ENCODE peak calls at places on chromosomes 5 and 9, in four cellular contexts. R, T, M and P are unnamed samples. For H3K27me3, the result is how much of the 10 kb centered on the place peaks cover.

GRCh38 chr5:169814522-169814921 is 165.8 kb downstream of the INSYN2B start:
- DNase-seq in M (no peak), T (no peak), R (no peak), P (no peak)

GRCh38 chr9:21687351-21687750 is 115.1 kb upstream of the MTAP start:
- DNase-seq in T (no peak), M (no peak), R (no peak), P (no peak)

GRCh38 chr5:64840958-64841357 is 72.2 kb downstream of the CWC27 start:
- DNase-seq in M (no peak), T (no peak), R (no peak), P (no peak)

GRCh38 chr5:53246042-53246836 is 136.7 kb upstream of the MOCS2 start:
- DNase-seq in T (no peak), R (no peak), M (no peak), P (no peak)

GRCh38 chr9:120326076-120326693 is 253.8 kb downstream of the CDK5RAP2 start:
- DNase-seq in M (no peak), T (no peak), R (no peak), P (no peak)

GRCh38 chr5:14760548-14761002 is 96.1 kb downstream of the OTULIN start:
- DNase-seq in R (no peak), T (no peak), M (no peak), P (no peak)

GRCh38 chr5:169757016-169757415 is 119.9 kb downstream of the DOCK2 start:
- DNase-seq in M (no peak), T (no peak), R (no peak), P (no peak)

GRCh38 chr5:142499591-142500384 is 175.0 kb upstream of the SPRY4 start:
- DNase-seq in M (no peak), R (no peak), T (no peak), P (no peak)

DNA sequence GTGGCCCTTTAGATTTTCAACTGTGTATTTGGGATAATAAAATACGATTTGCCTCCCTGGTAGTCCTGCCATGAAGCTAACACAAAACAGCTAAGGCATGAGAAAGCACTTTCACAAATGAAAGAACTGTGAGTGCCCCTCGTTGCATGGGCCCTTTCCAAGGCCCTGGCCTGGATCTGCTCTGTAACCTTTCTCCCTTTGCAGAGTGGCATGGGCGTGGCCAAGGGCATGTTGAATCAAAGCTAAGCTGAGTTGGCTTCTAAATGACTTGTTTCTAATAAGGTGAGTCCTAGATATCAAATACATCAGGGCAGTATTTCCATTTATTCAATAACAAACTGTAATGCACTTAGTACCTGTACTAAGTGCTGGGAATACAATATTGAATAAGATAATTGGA is 78.7 kb upstream of the PTPN3 start:
- DNase-seq in T (no peak), R (no peak), M (no peak), P (no peak)
- TF ChIP-seq POLR2A in T (no peak), R (no peak), M (no peak), P (no peak)

DNA sequence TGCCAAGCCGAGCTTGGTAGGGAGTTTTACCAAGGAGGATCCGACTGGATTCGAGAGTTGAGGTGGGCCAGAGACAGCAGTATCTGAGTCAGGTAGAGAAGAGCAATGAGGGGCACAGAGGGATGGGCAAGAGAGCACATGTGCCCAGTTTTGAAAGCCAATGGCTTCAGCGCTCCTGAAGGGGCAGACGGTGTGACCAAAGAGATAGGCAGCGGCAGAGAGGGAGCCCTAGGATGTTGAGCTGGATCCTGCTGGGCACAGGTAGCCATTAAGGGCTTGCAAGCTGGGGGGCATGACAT is 941 bp downstream of the FGFR4 start:
- DNase-seq in T (no peak), R (no peak), M (no peak), P (no peak)
- H3K4me3 ChIP-seq in T (peak), R (peak), M (no peak), P (no peak)

GRCh38 chr5:72183231-72183630 is 76.0 kb downstream of the MAP1B start:
- DNase-seq in R (no peak), T (no peak), M (no peak), P (no peak)
- H3K27me3 ChIP-seq in R (under half), T (under half), M (under half), P (under half)

DNA sequence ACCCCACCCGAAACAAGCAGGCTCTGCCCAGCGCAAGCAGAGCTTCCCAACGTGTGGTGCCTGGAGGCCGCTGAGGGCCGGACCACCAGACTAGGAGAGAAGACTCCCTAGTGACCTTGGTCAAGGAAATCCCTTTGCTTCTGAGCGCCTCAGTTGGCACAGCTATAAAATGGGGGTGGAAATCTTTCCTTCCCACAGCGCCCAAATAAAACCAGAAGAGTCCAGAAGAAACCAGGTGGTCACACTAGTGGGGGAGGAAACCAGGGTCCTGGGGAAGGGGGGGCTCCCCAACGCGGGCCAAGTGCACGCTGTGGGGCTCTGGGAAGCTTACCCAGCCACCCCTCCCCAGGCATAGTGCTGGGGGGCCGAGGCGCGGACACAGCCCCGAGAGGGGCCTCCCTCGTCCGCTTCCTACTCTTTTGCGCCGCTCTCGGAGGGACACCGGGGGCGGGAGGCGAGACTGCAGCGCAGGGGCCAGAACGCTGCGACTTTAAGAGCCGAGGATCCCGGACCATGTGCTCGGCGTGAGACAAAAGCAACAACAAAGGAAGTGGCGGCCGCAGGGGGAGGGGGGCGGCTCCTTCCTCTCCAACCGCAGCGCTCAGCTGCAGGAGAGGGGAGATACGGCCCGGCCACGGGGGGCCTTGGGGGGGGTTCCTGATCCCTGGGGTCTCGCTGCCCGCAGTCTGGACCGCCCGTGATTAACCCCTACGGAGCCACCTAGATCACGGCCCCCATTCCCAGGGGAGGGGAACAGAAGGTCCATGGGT is 885 bp downstream of the RNF44 start:
- DNase-seq in T (peak), R (peak), M (peak), P (peak)
- TF ChIP-seq POLR2A in T (no peak), R (no peak), M (no peak), P (no peak)